ENCODE peak calls at places on chromosome X, in four cellular contexts. M, E, T and J are unnamed samples. For H3K27me3, the result is how much of the 10 kb centered on the place peaks cover.

GRCh38 chrX:44017726-44018125 is 44.5 kb upstream of the NDP start:
- DNase-seq in T (no peak), M (no peak), E (no peak), J (no peak)

GRCh38 chrX:152926279-152926678 is 28.4 kb downstream of the ZNF185 start:
- DNase-seq in M (peak), E (peak), T (no peak), J (peak)

GRCh38 chrX:100512471-100512870 is 72.3 kb upstream of the TNMD start:
- DNase-seq in M (no peak), E (peak), T (no peak), J (no peak)

GRCh38 chrX:20455001-20455400 is 188.3 kb upstream of the RPS6KA3 start:
- DNase-seq in E (no peak), T (no peak), M (no peak), J (no peak)

GRCh38 chrX:45632506-45632905 is 431.8 kb upstream of the DIPK2B start:
- DNase-seq in M (no peak), T (no peak), E (no peak), J (no peak)

GRCh38 chrX:16089086-16089485 is 34.3 kb upstream of the GRPR start:
- DNase-seq in E (no peak), M (no peak), T (no peak), J (no peak)

GRCh38 chrX:47587091-47587891 is 5.1 kb downstream of the TIMP1 start:
- DNase-seq in T (no peak), E (no peak), M (no peak), J (no peak)

GRCh38 chrX:109485470-109486340 is 3.8 kb upstream of the GUCY2F start:
- DNase-seq in M (peak), T (peak), E (peak), J (no peak)

GRCh38 chrX:133776072-133776471 is 209.3 kb downstream of the GPC3 start:
- DNase-seq in M (peak), E (peak), T (no peak), J (no peak)

GRCh38 chrX:140526138-140526537 is 21.3 kb upstream of the SOX3 start:
- DNase-seq in T (no peak), E (peak), M (no peak), J (no peak)

GRCh38 chrX:135985123-135985973 is at the start of gene SLC9A6:
- DNase-seq in T (peak), M (peak), E (peak), J (no peak)

GRCh38 chrX:148161661-148162060 is 180.5 kb downstream of the FMR1NB start:
- DNase-seq in E (no peak), M (no peak), T (no peak), J (no peak)

GRCh38 chrX:153971124-153971631 is 440 bp downstream of the HCFC1 start:
- DNase-seq in M (peak), T (peak), E (peak), J (peak)

GRCh38 chrX:24647257-24648058 is at the start of gene PCYT1B:
- DNase-seq in M (peak), T (peak), E (peak), J (peak)

GRCh38 chrX:53669258-53669657 is 17.3 kb downstream of the HUWE1 start:
- DNase-seq in E (no peak), M (no peak), T (no peak), J (no peak)

GRCh38 chrX:41723305-41723704 is 676 bp upstream of the GPR82 start:
- DNase-seq in M (no peak), E (no peak), T (no peak), J (no peak)
- H3K4me3 ChIP-seq in M (no peak), E (no peak), T (no peak), J (no peak)

GRCh38 chrX:8784162-8784561 is 17.0 kb downstream of the FAM9A start:
- DNase-seq in M (no peak), T (no peak), E (no peak), J (no peak)

GRCh38 chrX:8782595-8782994 is 18.6 kb downstream of the FAM9A start:
- DNase-seq in M (no peak), E (no peak), T (no peak), J (no peak)

DNA sequence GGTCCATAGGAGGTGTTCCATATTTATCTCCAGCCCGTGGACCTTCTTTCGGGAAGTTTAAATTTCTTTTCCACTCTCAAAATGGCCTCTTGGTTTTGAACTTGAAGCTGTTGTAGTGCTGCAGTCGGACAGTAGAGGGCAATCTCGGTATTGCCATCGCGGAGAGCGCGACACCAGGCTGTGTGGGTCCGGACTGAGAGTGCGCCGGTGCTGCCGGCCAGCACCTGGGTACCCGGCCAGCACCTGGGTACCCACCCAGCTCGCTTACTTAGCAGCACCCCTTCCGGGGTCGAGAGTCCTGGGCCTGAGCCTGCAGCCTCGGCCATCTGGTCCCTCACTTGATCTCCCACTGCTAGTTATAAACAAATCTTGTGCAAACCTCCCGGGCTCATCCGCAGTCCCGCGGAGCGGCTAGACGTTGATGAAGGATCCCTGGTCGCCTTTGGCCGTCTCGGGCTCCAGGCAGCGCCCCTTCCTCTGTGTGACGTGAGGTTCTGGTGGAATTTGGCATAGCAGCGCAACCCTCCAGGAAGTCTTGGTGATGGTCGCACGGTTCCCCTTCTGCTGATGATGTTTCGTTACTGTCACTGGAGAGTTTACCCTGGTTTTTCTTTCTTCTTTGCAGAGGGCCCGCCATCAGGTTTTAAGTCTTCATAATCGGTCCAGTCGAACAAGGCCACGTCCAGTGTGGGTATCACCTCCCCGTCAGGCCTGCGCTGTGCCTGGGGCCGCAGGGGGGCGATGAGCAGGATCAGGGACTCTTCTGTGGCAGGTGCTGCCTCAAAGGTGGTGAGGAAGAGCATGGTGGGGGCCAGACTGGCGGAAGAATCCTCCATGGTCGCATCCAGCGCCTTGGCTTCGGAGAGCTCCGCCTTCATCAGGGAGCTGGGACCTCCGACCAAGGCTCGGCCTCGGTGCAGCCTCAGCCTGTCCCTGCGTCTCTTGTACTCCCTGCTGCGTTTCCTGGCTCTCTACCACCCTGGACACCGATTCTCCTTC is 17.8 kb downstream of the FAM9A start:
- DNase-seq in E (peak), M (no peak), T (no peak), J (no peak)
- TF ChIP-seq CTCF in E (peak), M (peak), T (no peak), J (peak)

GRCh38 chrX:138020941-138021340 is 455.0 kb downstream of the ZIC3 start:
- DNase-seq in M (no peak), E (no peak), T (no peak), J (no peak)

GRCh38 chrX:138014577-138014976 is 448.6 kb downstream of the ZIC3 start:
- DNase-seq in T (no peak), M (no peak), E (no peak), J (no peak)

DNA sequence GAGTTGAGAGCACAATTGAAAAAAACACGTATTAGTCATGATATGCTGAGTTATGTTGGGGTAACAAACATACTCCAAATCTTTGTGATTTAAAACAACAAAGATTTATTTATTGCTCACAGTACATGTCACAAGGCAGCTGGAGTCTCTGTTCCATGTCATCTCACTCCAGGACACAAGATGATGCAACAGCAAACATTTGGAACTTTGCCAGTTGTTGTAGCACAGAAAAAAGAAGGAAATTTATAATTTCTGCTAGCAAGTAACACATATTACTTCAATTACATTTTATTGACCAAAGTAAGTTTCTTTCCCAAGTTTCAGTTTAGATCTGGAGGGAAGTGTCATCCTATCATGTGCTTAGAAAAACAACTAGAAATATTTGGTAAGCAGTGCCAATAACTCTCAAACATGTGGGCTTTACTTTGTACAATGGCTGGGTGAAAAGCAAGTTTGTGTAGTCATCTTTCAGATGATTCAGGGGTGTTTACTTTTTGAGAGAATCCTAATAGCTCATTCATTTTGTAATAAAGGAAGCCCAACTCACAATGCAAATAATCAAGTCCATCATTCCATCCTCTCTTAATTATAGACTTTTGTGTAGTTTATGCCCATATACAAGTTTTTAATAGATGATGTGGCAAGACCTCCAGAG is 452.3 kb downstream of the ZIC3 start:
- DNase-seq in T (no peak), M (no peak), E (no peak), J (no peak)
- H3K27me3 ChIP-seq in T (under half), M (under half), E (under half), J (under half)

DNA sequence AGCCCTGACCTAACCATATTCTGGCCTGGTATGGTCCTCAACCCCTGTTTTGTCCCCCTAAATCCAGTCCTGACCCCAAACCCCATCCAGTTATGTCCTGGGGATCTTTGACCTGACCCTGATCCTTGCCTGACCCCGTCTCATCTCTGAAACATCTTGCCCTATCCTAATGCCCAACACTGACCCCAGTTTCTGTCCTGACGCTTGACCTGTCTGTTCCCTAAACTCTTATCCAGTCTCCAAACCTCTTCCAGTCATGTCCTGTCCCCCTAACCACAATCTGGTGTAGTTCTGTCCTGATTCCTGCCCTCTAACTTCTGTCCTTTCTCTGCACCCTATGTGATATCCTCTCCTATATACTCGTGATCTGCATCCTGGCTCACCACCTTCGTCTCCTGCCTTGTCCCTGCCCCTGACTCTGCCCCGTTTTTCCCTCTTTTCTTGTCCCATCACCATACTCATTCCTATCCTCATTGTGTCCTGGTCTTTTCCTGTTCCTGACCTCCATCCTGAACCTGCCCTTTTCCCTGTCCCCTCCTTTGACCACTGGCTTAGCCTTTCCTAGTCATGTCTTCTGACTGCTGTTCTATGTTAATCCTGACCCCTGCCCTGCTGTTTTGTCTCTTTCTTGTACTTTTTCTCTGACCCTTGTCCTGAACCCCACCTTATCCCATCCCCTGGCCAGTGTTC is 4.6 kb upstream of the CCDC120 start:
- DNase-seq in E (no peak), M (no peak), T (no peak), J (no peak)
- H3K4me3 ChIP-seq in E (peak), M (peak), T (peak), J (peak)

GRCh38 chrX:95764972-95765451 is 919.6 kb upstream of the DIAPH2 start:
- DNase-seq in M (peak), T (no peak), E (peak), J (no peak)
- TF ChIP-seq CTCF in M (peak), T (peak), E (peak), J (peak)

GRCh38 chrX:80335062-80335830 is 85.0 kb upstream of the TENT5D start:
- DNase-seq in T (peak), E (peak), M (no peak), J (no peak)

GRCh38 chrX:80331285-80331684 is 89.0 kb upstream of the TENT5D start:
- DNase-seq in M (no peak), E (no peak), T (no peak), J (no peak)

DNA sequence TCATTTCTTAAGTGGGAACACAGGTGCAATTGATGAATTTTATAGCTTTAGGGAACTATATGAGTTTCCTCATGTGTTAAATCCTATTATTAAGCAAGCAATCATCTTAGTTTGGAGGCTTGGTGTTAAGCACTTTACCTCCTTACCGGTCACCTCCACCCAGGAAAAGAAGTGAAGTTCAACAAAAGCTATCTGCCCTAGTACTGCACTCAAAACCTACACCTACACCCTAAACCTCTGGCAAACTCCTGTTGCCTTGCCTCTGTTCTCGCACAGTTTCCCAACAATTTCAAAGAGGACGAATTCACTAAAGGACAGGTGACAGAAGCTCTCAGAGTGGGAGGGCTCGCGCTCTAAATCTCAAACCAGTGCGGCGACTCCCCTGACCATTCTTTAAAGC is 85.7 kb upstream of the TENT5D start:
- DNase-seq in T (no peak), M (no peak), E (peak), J (no peak)
- H3K27me3 ChIP-seq in T (under half), M (under half), E (under half), J (under half)